ENCODE peak calls at places on chromosomes 11 and 22, in eight cellular contexts. U, C, G, H, I, R, P and M are unnamed samples.

GRCh38 chr22:35997438-35997837 is 31.2 kb downstream of the RBFOX2 start:
- DNase-seq in C (no peak), P (no peak), R (no peak), H (peak), I (no peak), U (no peak), G (no peak), M (no peak)

GRCh38 chr22:19523240-19524169 is 705 bp downstream of the CLDN5 start:
- DNase-seq in G (no peak), C (peak), H (peak), U (no peak), I (no peak), P (no peak), R (peak), M (peak)

GRCh38 chr11:117584056-117584830 is 212.8 kb downstream of the DSCAML1 start:
- DNase-seq in P (no peak), U (no peak), C (no peak), I (no peak), R (no peak), H (peak), G (no peak), M (no peak)

GRCh38 chr11:119093951-119094815 is 7.5 kb downstream of the DPAGT1 start:
- DNase-seq in C (peak), I (peak), P (no peak), U (peak), R (peak), H (peak), G (no peak), M (no peak)

GRCh38 chr11:118766035-118766434 is 24.9 kb downstream of the DDX6 start:
- DNase-seq in I (no peak), U (no peak), H (no peak), R (no peak), G (no peak), C (no peak), P (no peak), M (no peak)

GRCh38 chr22:46596032-46596441 is 24.1 kb upstream of the GRAMD4 start:
- DNase-seq in U (no peak), I (no peak), H (no peak), C (no peak), G (no peak), P (no peak), R (no peak), M (no peak)

GRCh38 chr11:107706531-107706930 is 5.3 kb downstream of the SLN start:
- DNase-seq in R (no peak), P (no peak), U (no peak), I (no peak), G (no peak), H (no peak), C (no peak), M (no peak)

GRCh38 chr11:289706-290620 is 1.0 kb downstream of the PGGHG start:
- DNase-seq in U (peak), P (no peak), G (no peak), H (no peak), C (no peak), I (no peak), R (no peak), M (no peak)

GRCh38 chr11:34194576-34195335 is 89.3 kb downstream of the NAT10 start:
- DNase-seq in H (peak), U (no peak), C (no peak), I (no peak), P (no peak), G (no peak), R (no peak), M (no peak)

GRCh38 chr11:376531-377173 is 7.4 kb downstream of the B4GALNT4 start:
- DNase-seq in R (no peak), H (no peak), I (no peak), U (no peak), C (no peak), P (no peak), G (no peak), M (no peak)

GRCh38 chr11:130609121-130610035 is 160.9 kb downstream of the ADAMTS15 start:
- DNase-seq in R (no peak), H (no peak), I (no peak), P (no peak), U (no peak), C (no peak), G (no peak), M (no peak)

GRCh38 chr22:23047742-23048141 is 22.6 kb upstream of the GNAZ start:
- DNase-seq in I (no peak), R (no peak), C (no peak), G (no peak), H (no peak), P (no peak), U (no peak), M (no peak)

GRCh38 chr22:31036671-31037550 is 44.2 kb upstream of the SMTN start:
- DNase-seq in I (no peak), U (no peak), H (peak), P (no peak), C (peak), G (no peak), R (no peak), M (no peak)

GRCh38 chr11:63719987-63720386 is 38.7 kb downstream of the RTN3 start:
- DNase-seq in H (peak), C (no peak), P (no peak), G (no peak), R (no peak), U (no peak), I (no peak), M (no peak)

GRCh38 chr22:25492950-25493790 is 71.3 kb upstream of the GRK3 start:
- DNase-seq in U (peak), P (no peak), R (no peak), H (no peak), C (no peak), G (no peak), I (no peak), M (no peak)

GRCh38 chr11:63761173-63761572 is 7.4 kb downstream of the ZFTA start:
- DNase-seq in I (no peak), R (no peak), H (no peak), P (no peak), C (no peak), U (no peak), G (no peak), M (peak)

GRCh38 chr11:57476883-57477506 is 16.7 kb downstream of the RTN4RL2 start:
- DNase-seq in H (peak), R (peak), P (no peak), G (no peak), C (peak), U (peak), I (no peak), M (no peak)

GRCh38 chr11:67484847-67485311 is 2.1 kb downstream of the AIP start:
- DNase-seq in G (no peak), I (no peak), P (no peak), C (no peak), U (peak), R (no peak), H (no peak), M (no peak)

GRCh38 chr11:122422707-122423106 is 232.8 kb upstream of the UBASH3B start:
- DNase-seq in G (no peak), R (no peak), P (no peak), H (peak), I (no peak), U (no peak), C (peak), M (no peak)

GRCh38 chr11:38402063-38402462 is 1804.0 kb upstream of the RAG2 start:
- DNase-seq in I (no peak), P (no peak), C (no peak), H (no peak), R (no peak), U (no peak), G (no peak), M (no peak)

GRCh38 chr11:14812776-14813175 is 79.3 kb downstream of the CYP2R1 start:
- DNase-seq in R (no peak), I (no peak), G (no peak), H (peak), C (no peak), P (no peak), U (no peak), M (no peak)

GRCh38 chr11:61961570-61962212 is 5.7 kb downstream of the FTH1 start:
- DNase-seq in H (no peak), U (no peak), G (no peak), I (no peak), P (no peak), R (no peak), C (peak), M (peak)

GRCh38 chr11:128610765-128611617 is 23.6 kb upstream of the ETS1 start:
- DNase-seq in H (no peak), C (no peak), I (peak), R (no peak), U (no peak), G (no peak), P (no peak), M (no peak)

GRCh38 chr22:25815561-25815960 is 73.6 kb downstream of the MYO18B start:
- DNase-seq in I (no peak), C (no peak), G (no peak), P (no peak), U (no peak), H (no peak), R (no peak), M (no peak)

GRCh38 chr11:17735823-17736772 is 1.5 kb downstream of the KCNC1 start:
- DNase-seq in G (no peak), R (no peak), U (peak), P (no peak), I (no peak), H (no peak), C (no peak), M (no peak)

GRCh38 chr22:49971232-49972162 is 10.9 kb downstream of the PIM3 start:
- DNase-seq in C (no peak), R (peak), U (no peak), G (peak), I (no peak), H (no peak), P (peak), M (peak)

GRCh38 chr22:30191049-30191701 is 55.4 kb downstream of the LIF start:
- DNase-seq in R (no peak), C (no peak), H (peak), U (no peak), G (no peak), P (no peak), I (no peak), M (no peak)

GRCh38 chr22:36865346-36865745 is 4.5 kb downstream of the NCF4 start:
- DNase-seq in H (no peak), C (peak), I (no peak), P (no peak), U (no peak), G (no peak), R (peak), M (no peak)

GRCh38 chr11:129576652-129577051 is 201.0 kb downstream of the BARX2 start:
- DNase-seq in R (no peak), I (no peak), C (no peak), G (no peak), H (no peak), U (no peak), P (no peak), M (no peak)